ENCODE peak calls at places on chromosome X, in seven cellular contexts. F is cardiac fibroblast; T is mesothelial cell of epicardium; W is neural crest cell; N is tibial artery; B is choroid plexus epithelial cell; G is CD4-positive, alpha-beta T cell. Q is an unnamed sample.

GRCh38 chrX:131988236-131988635 is 34.9 kb upstream of the STK26 start:
- DNase-seq in F (no peak), B (no peak), G (no peak), T (no peak), W (no peak), N (no peak), Q (no peak)

GRCh38 chrX:40496728-40497127 is 84.0 kb upstream of the ATP6AP2 start:
- DNase-seq in F (no peak), N (no peak), T (no peak), B (peak), G (no peak), W (no peak), Q (no peak)

GRCh38 chrX:110089656-110090404 is 86.9 kb downstream of the TMEM164 start:
- DNase-seq in G (no peak), W (no peak), F (no peak), N (peak), B (no peak), T (no peak), Q (no peak)

GRCh38 chrX:109714340-109714958 is 18.6 kb downstream of the ACSL4 start:
- DNase-seq in F (peak), B (peak), W (no peak), T (no peak), G (no peak), N (no peak), Q (no peak)

GRCh38 chrX:41409006-41409405 is 38.1 kb upstream of the NYX start:
- DNase-seq in W (no peak), N (no peak), B (no peak), G (no peak), T (no peak), F (no peak), Q (no peak)

GRCh38 chrX:130680164-130681035 is 222.6 kb downstream of the ENOX2 start:
- DNase-seq in T (no peak), B (peak), W (no peak), G (no peak), F (no peak), N (no peak), Q (no peak)

GRCh38 chrX:80876877-80877276 is 67.2 kb upstream of the BRWD3 start:
- DNase-seq in G (no peak), N (no peak), B (peak), W (no peak), F (peak), T (no peak), Q (no peak)

GRCh38 chrX:54447461-54447860 is 7.3 kb downstream of the TSR2 start:
- DNase-seq in B (peak), N (no peak), W (no peak), G (no peak), T (no peak), F (peak), Q (no peak)

GRCh38 chrX:14964500-14964899 is 91.3 kb downstream of the MOSPD2 start:
- DNase-seq in W (no peak), B (peak), T (no peak), G (no peak), F (peak), N (no peak), Q (no peak)

GRCh38 chrX:117397846-117398245 is 718.8 kb downstream of the KLHL13 start:
- DNase-seq in N (no peak), W (no peak), F (no peak), B (no peak), G (no peak), T (no peak), Q (no peak)

GRCh38 chrX:101759000-101759399 is 99.3 kb upstream of the ARMCX2 start:
- DNase-seq in W (peak), G (no peak), F (peak), T (no peak), N (peak), B (peak), Q (no peak)

GRCh38 chrX:149807747-149808458 is 26.2 kb downstream of the MAGEA9 start:
- DNase-seq in B (no peak), G (no peak), W (no peak), F (no peak), N (no peak), T (no peak), Q (no peak)

GRCh38 chrX:42123369-42123768 is 200.0 kb upstream of the CASK start:
- DNase-seq in W (no peak), F (no peak), G (no peak), B (no peak), N (no peak), T (no peak), Q (no peak)

GRCh38 chrX:115560978-115561604 is at the start of gene PLS3:
- DNase-seq in G (no peak), T (peak), F (peak), B (peak), N (peak), W (peak), Q (no peak)

GRCh38 chrX:45323387-45323786 is 122.7 kb upstream of the DIPK2B start:
- DNase-seq in N (no peak), W (no peak), B (no peak), T (no peak), F (no peak), G (no peak), Q (no peak)

GRCh38 chrX:149825424-149825823 is 43.7 kb downstream of the MAGEA9 start:
- DNase-seq in T (no peak), W (peak), G (peak), N (no peak), F (peak), B (peak), Q (no peak)

GRCh38 chrX:139141370-139141769 is 389.2 kb upstream of the F9 start:
- DNase-seq in T (no peak), F (no peak), N (no peak), W (no peak), B (no peak), G (no peak), Q (no peak)

GRCh38 chrX:153700376-153700945 is 12.7 kb downstream of the SLC6A8 start:
- DNase-seq in N (no peak), W (no peak), G (no peak), T (no peak), B (no peak), F (no peak), Q (no peak)

GRCh38 chrX:112888916-112889315 is 48.3 kb upstream of the AMOT start:
- DNase-seq in T (no peak), W (no peak), G (no peak), N (no peak), F (no peak), B (no peak), Q (no peak)

GRCh38 chrX:12771445-12772069 is 19.7 kb upstream of the PRPS2 start:
- DNase-seq in N (peak), G (peak), T (peak), F (peak), B (peak), W (peak), Q (no peak)

GRCh38 chrX:72142094-72142843 is 10.6 kb upstream of the RTL5 start:
- DNase-seq in N (no peak), W (peak), T (no peak), F (no peak), B (no peak), G (no peak), Q (no peak)

GRCh38 chrX:53089224-53089842 is 4.6 kb upstream of the KANTR start:
- DNase-seq in B (peak), F (peak), T (no peak), G (no peak), N (peak), W (no peak), Q (no peak)

GRCh38 chrX:134691453-134691852 is 33.2 kb upstream of the PLAC1 start:
- DNase-seq in T (no peak), N (no peak), G (no peak), F (no peak), W (no peak), B (no peak), Q (no peak)

GRCh38 chrX:104482757-104483156 is 83.2 kb upstream of the IL1RAPL2 start:
- DNase-seq in N (no peak), W (no peak), T (no peak), G (no peak), F (peak), B (peak), Q (no peak)

GRCh38 chrX:120512627-120513026 is 43.5 kb upstream of the LAMP2 start:
- DNase-seq in N (no peak), W (no peak), F (no peak), G (no peak), B (no peak), T (no peak), Q (no peak)

GRCh38 chrX:7330971-7331746 is 183.2 kb upstream of the PUDP start:
- DNase-seq in W (no peak), F (peak), B (peak), T (no peak), G (no peak), N (peak), Q (no peak)

GRCh38 chrX:3449287-3449686 is 102.8 kb upstream of the MXRA5 start:
- DNase-seq in T (no peak), G (no peak), B (peak), N (no peak), F (no peak), W (no peak), Q (no peak)

GRCh38 chrX:153400146-153401132 is 711 bp downstream of the PNMA6E start:
- DNase-seq in W (peak), G (peak), B (peak), T (no peak), N (no peak), F (peak), Q (peak)

GRCh38 chrX:129695937-129696336 is 41.2 kb upstream of the APLN start:
- DNase-seq in N (no peak), G (no peak), T (no peak), B (no peak), W (no peak), F (no peak), Q (no peak)

GRCh38 chrX:15214614-15215013 is 55.3 kb downstream of the ASB9 start:
- DNase-seq in N (no peak), G (no peak), T (no peak), F (no peak), B (no peak), W (no peak), Q (no peak)

GRCh38 chrX:41922694-41923171 is 621 bp downstream of the CASK start:
- DNase-seq in B (peak), G (no peak), W (peak), N (no peak), F (peak), T (peak), Q (no peak)

DNA sequence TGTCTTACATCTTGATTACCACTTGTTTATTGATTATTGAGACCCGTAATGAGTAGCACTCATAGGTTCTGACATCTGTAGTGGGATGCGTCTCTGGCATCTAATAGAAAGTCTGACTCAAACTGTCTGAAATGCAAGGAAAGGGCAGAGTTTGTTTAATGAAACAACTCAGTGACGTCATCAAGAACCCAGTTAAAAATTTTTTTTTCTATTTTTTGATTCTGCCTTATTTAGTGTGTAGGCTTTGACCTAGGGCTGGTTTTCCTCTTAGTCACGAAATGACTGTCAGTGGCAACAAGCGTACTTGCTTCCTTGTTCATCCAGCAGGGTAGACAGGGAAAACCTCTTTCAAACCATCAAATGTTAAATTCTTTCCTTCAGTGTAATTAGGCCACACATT is 3.1 kb upstream of the CDKL5 start:
- DNase-seq in G (no peak), T (no peak), W (no peak), N (no peak), F (peak), B (peak), Q (no peak)
- TF ChIP-seq CTCF in G (no peak), T (no peak), W (no peak), N (no peak), F (peak), B (peak), Q (no peak)

GRCh38 chrX:10254746-10255145 is 98.0 kb downstream of the CLCN4 start:
- DNase-seq in T (no peak), F (peak), W (no peak), G (no peak), B (peak), N (no peak), Q (no peak)
- TF ChIP-seq CTCF in T (no peak), F (no peak), W (no peak), G (no peak), B (peak), N (no peak), Q (peak)

GRCh38 chrX:55801811-55802210 is 84.3 kb downstream of the RRAGB start:
- DNase-seq in N (no peak), T (no peak), W (no peak), B (no peak), G (no peak), F (no peak), Q (no peak)
- TF ChIP-seq CTCF in N (no peak), T (no peak), W (no peak), B (no peak), G (no peak), F (no peak), Q (no peak)

DNA sequence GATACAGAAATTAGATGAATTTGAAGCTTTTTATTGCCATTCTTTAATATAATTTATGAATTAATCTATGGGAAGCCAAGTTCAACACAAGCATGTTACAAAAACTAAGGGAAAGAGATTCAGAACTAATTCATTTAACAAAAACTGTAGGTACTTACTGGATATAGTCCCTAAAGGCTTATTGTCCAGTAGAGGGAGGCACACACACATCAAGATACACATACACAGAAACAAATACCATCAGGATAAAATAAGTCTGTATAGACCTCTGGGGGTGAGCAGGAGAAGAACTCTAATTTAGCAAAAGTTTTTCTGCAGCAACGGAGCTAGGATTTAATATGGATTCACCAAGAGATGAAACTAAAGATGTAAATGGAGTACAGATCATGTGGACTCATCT is 83.0 kb upstream of the IL13RA1 start:
- DNase-seq in T (no peak), F (peak), W (no peak), B (peak), N (no peak), G (no peak), Q (no peak)
- TF ChIP-seq CTCF in T (no peak), F (peak), W (peak), B (peak), N (peak), G (no peak), Q (no peak)

GRCh38 chrX:136577562-136577961 is 45.5 kb downstream of the VGLL1 start:
- DNase-seq in B (peak), T (peak), G (peak), W (peak), N (peak), F (peak), Q (no peak)

GRCh38 chrX:136574548-136574947 is 42.5 kb downstream of the VGLL1 start:
- DNase-seq in B (peak), G (no peak), N (no peak), F (no peak), T (no peak), W (no peak), Q (no peak)

GRCh38 chrX:136572030-136572429 is 40.0 kb downstream of the VGLL1 start:
- DNase-seq in F (peak), N (no peak), W (no peak), T (no peak), G (no peak), B (peak), Q (no peak)
- TF ChIP-seq CTCF in F (no peak), N (no peak), W (no peak), T (no peak), G (peak), B (no peak), Q (no peak)

Q was measured in D721Med.